ENCODE peak calls at places on chromosome 1, in five cellular contexts. X is NCI-H1417; Y is stimulated activated CD8-positive, alpha-beta memory T cell treated with anti-CD3 and anti-CD28 coated beads, Interleukin-4, amount 100 ng/mL, for 48 hours; U is NCI-H510A treated with DMSO at 0.1 percent for 48 hours; W is Daoy. C is an unnamed sample.
A peak's percentile ranks its signal among the peaks of the same experiment; 100 is the strongest.

GRCh38 chr1:15153184-15153841 is at the start of gene TMEM51:
- DNase-seq in Y (no peak), U (peak; percentile 95), W (peak; percentile 92), X (peak; percentile 21), C (peak; percentile 93)

GRCh38 chr1:13813398-13814012 is 113.5 kb downstream of the PRDM2 start:
- DNase-seq in W (peak; percentile 38), U (no peak), Y (peak; percentile 80), X (no peak), C (no peak)

GRCh38 chr1:181726608-181727007 is 243.3 kb downstream of the CACNA1E start:
- DNase-seq in Y (no peak), U (peak; percentile 71), W (peak; percentile 34), X (peak; percentile 76), C (peak; percentile 17)

GRCh38 chr1:223820515-223820858 is 25.3 kb downstream of the TP53BP2 start:
- DNase-seq in Y (no peak), W (no peak), U (no peak), X (no peak), C (no peak)

GRCh38 chr1:29974345-29974744 is 738.0 kb downstream of the PTPRU start:
- DNase-seq in W (peak; percentile 94), U (no peak), Y (no peak), X (no peak), C (no peak)

GRCh38 chr1:10724052-10724494 is 72.4 kb downstream of the CASZ1 start:
- DNase-seq in X (peak; percentile 26), U (peak; percentile 99), Y (no peak), W (peak; percentile 34), C (peak; percentile 59)

GRCh38 chr1:67726224-67726623 is 41.2 kb downstream of the GADD45A start:
- DNase-seq in X (no peak), U (no peak), W (peak; percentile 52), Y (no peak), C (peak; percentile 83)

GRCh38 chr1:80918365-80918764 is 882.4 kb upstream of the ADGRL2 start:
- DNase-seq in U (no peak), W (no peak), X (no peak), Y (no peak), C (no peak)

GRCh38 chr1:161290779-161291178 is 19.0 kb downstream of the MPZ start:
- DNase-seq in U (no peak), W (no peak), Y (no peak), X (no peak), C (no peak)

GRCh38 chr1:980137-980571 is 1.7 kb downstream of the PERM1 start:
- DNase-seq in X (no peak), Y (no peak), U (no peak), W (no peak), C (peak; percentile 49)

GRCh38 chr1:41312991-41313645 is 48.1 kb upstream of the FOXO6 start:
- DNase-seq in Y (no peak), X (no peak), W (no peak), U (no peak), C (no peak)

GRCh38 chr1:177227978-177228720 is 57.4 kb downstream of the BRINP2 start:
- DNase-seq in U (no peak), X (no peak), W (no peak), Y (no peak), C (no peak)

GRCh38 chr1:70891444-70891843 is 156.2 kb downstream of the PTGER3 start:
- DNase-seq in U (no peak), X (no peak), Y (no peak), W (no peak), C (no peak)